ENCODE peak calls at places on chromosomes 16 and 17, in eight cellular contexts. One of them, this sample, is unnamed.

GRCh38 chr16:2711370-2712062 is 8.5 kb downstream of the PRSS27 start:
- DNase-seq in fibroblast of pulmonary artery: no peak
- DNase-seq in LNCaP clone FGC: no peak
- DNase-seq in uterus: no peak
- DNase-seq in CD4-positive, alpha-beta T cell: no peak
- DNase-seq in left lung: no peak
- DNase-seq in fibroblast of lung: no peak
- DNase-seq in MCF 10A: no peak
- DNase-seq in this sample: no peak

GRCh38 chr16:64841482-64841881 is 280.4 kb downstream of the CDH11 start:
- DNase-seq in fibroblast of pulmonary artery: no peak
- DNase-seq in LNCaP clone FGC: no peak
- DNase-seq in uterus: no peak
- DNase-seq in CD4-positive, alpha-beta T cell: no peak
- DNase-seq in left lung: no peak
- DNase-seq in fibroblast of lung: no peak
- DNase-seq in MCF 10A: no peak
- DNase-seq in this sample: no peak

GRCh38 chr17:78709119-78709681 is 72.9 kb downstream of the CYTH1 start:
- DNase-seq in fibroblast of pulmonary artery: no peak
- DNase-seq in LNCaP clone FGC: no peak
- DNase-seq in uterus: no peak
- DNase-seq in CD4-positive, alpha-beta T cell: no peak
- DNase-seq in left lung: peak
- DNase-seq in fibroblast of lung: no peak
- DNase-seq in MCF 10A: no peak
- DNase-seq in this sample: no peak

GRCh38 chr16:79182618-79183017 is 417.9 kb downstream of the MAF start:
- DNase-seq in fibroblast of pulmonary artery: peak
- DNase-seq in LNCaP clone FGC: no peak
- DNase-seq in uterus: no peak
- DNase-seq in CD4-positive, alpha-beta T cell: no peak
- DNase-seq in left lung: no peak
- DNase-seq in fibroblast of lung: peak
- DNase-seq in MCF 10A: peak
- DNase-seq in this sample: no peak

GRCh38 chr17:41647038-41647813 is 22.9 kb upstream of the KRT17 start:
- DNase-seq in fibroblast of pulmonary artery: no peak
- DNase-seq in LNCaP clone FGC: no peak
- DNase-seq in uterus: no peak
- DNase-seq in CD4-positive, alpha-beta T cell: no peak
- DNase-seq in left lung: no peak
- DNase-seq in fibroblast of lung: no peak
- DNase-seq in MCF 10A: no peak
- DNase-seq in this sample: no peak

GRCh38 chr17:41965694-41966375 is 760 bp upstream of the CNP start:
- DNase-seq in fibroblast of pulmonary artery: no peak
- DNase-seq in LNCaP clone FGC: peak
- DNase-seq in uterus: peak
- DNase-seq in CD4-positive, alpha-beta T cell: peak
- DNase-seq in left lung: peak
- DNase-seq in fibroblast of lung: peak
- DNase-seq in MCF 10A: peak
- DNase-seq in this sample: no peak

GRCh38 chr16:84461029-84461415 is 43.4 kb downstream of the MEAK7 start:
- DNase-seq in fibroblast of pulmonary artery: no peak
- DNase-seq in LNCaP clone FGC: no peak
- DNase-seq in uterus: no peak
- DNase-seq in CD4-positive, alpha-beta T cell: no peak
- DNase-seq in left lung: no peak
- DNase-seq in fibroblast of lung: no peak
- DNase-seq in MCF 10A: no peak
- DNase-seq in this sample: peak

GRCh38 chr17:74566132-74566753 is 1.1 kb downstream of the CD300H start:
- DNase-seq in fibroblast of pulmonary artery: peak
- DNase-seq in LNCaP clone FGC: no peak
- DNase-seq in uterus: no peak
- DNase-seq in CD4-positive, alpha-beta T cell: no peak
- DNase-seq in left lung: no peak
- DNase-seq in fibroblast of lung: peak
- DNase-seq in MCF 10A: peak
- DNase-seq in this sample: no peak

GRCh38 chr17:58273453-58274104 is 7.2 kb downstream of the MPO start:
- DNase-seq in fibroblast of pulmonary artery: no peak
- DNase-seq in LNCaP clone FGC: no peak
- DNase-seq in uterus: no peak
- DNase-seq in CD4-positive, alpha-beta T cell: no peak
- DNase-seq in left lung: no peak
- DNase-seq in fibroblast of lung: no peak
- DNase-seq in MCF 10A: no peak
- DNase-seq in this sample: no peak

GRCh38 chr17:32912218-32912897 is 15.6 kb upstream of the TMEM98 start:
- DNase-seq in fibroblast of pulmonary artery: peak
- DNase-seq in LNCaP clone FGC: peak
- DNase-seq in uterus: peak
- DNase-seq in CD4-positive, alpha-beta T cell: no peak
- DNase-seq in left lung: peak
- DNase-seq in fibroblast of lung: peak
- DNase-seq in MCF 10A: no peak
- DNase-seq in this sample: no peak

GRCh38 chr16:3004781-3005284 is 7.9 kb upstream of the CLDN9 start:
- DNase-seq in fibroblast of pulmonary artery: no peak
- DNase-seq in LNCaP clone FGC: no peak
- DNase-seq in uterus: no peak
- DNase-seq in CD4-positive, alpha-beta T cell: no peak
- DNase-seq in left lung: peak
- DNase-seq in fibroblast of lung: no peak
- DNase-seq in MCF 10A: no peak
- DNase-seq in this sample: no peak

GRCh38 chr17:37488607-37489196 is 989 bp upstream of the DUSP14 start:
- DNase-seq in fibroblast of pulmonary artery: peak
- DNase-seq in LNCaP clone FGC: peak
- DNase-seq in uterus: peak
- DNase-seq in CD4-positive, alpha-beta T cell: peak
- DNase-seq in left lung: peak
- DNase-seq in fibroblast of lung: peak
- DNase-seq in MCF 10A: peak
- DNase-seq in this sample: peak
- TF ChIP-seq CTCF in fibroblast of pulmonary artery: no peak
- TF ChIP-seq CTCF in LNCaP clone FGC: no peak
- TF ChIP-seq CTCF in uterus: no peak
- TF ChIP-seq CTCF in CD4-positive, alpha-beta T cell: no peak
- TF ChIP-seq CTCF in left lung: no peak
- TF ChIP-seq CTCF in fibroblast of lung: no peak
- TF ChIP-seq CTCF in MCF 10A: no peak
- TF ChIP-seq CTCF in this sample: no peak

GRCh38 chr16:1435921-1436697 is 5.2 kb downstream of the PERCC1 start:
- DNase-seq in fibroblast of pulmonary artery: no peak
- DNase-seq in LNCaP clone FGC: no peak
- DNase-seq in uterus: no peak
- DNase-seq in CD4-positive, alpha-beta T cell: no peak
- DNase-seq in left lung: no peak
- DNase-seq in fibroblast of lung: no peak
- DNase-seq in MCF 10A: no peak
- DNase-seq in this sample: no peak
- TF ChIP-seq CTCF in fibroblast of pulmonary artery: no peak
- TF ChIP-seq CTCF in LNCaP clone FGC: peak
- TF ChIP-seq CTCF in uterus: no peak
- TF ChIP-seq CTCF in CD4-positive, alpha-beta T cell: no peak
- TF ChIP-seq CTCF in left lung: no peak
- TF ChIP-seq CTCF in fibroblast of lung: no peak
- TF ChIP-seq CTCF in MCF 10A: no peak
- TF ChIP-seq CTCF in this sample: no peak

DNA sequence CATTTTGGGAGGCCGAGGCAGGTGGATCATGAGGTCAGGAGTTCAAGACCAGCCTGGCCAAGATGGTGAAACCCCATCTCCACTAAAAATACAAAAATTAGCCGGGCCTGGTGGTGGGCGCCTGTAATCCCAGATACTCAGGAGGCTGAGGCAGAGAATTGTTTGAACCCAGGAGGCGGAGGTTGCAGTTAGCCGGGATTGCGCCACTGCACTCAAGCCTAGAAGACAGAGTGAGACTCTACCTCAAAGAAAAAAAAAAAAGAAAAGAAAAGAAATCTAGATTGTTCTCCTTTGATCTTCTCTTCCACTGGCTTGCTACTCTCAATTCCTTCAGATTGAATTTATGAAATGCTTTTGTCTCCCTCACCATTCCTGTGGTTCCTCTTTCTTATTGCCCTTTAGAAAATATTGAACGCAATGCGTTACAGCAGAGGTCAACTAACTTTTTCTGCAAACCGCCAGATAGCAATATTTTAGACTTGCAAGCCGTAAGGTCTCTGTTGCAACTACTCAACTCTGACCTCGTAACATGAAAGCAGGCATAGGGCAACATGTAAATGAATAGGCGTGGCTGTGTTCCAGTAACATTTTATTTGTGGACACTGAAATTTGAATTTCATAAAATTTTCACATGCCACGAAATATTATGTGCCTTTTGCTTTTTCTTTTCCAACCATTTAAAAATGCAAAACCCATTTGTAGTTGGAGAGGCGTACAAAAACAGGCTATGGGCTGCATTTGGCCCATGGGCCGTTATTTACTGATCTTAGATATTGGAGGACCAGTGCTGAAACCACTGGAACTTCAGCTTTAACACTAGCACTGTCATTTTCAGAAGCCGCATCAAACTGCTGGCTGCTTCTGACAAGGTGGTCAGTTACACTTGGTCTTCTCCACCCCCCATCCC is 24.8 kb downstream of the PITPNC1 start:
- DNase-seq in fibroblast of pulmonary artery: no peak
- DNase-seq in LNCaP clone FGC: no peak
- DNase-seq in uterus: no peak
- DNase-seq in CD4-positive, alpha-beta T cell: no peak
- DNase-seq in left lung: no peak
- DNase-seq in fibroblast of lung: no peak
- DNase-seq in MCF 10A: no peak
- DNase-seq in this sample: no peak
- TF ChIP-seq CTCF in fibroblast of pulmonary artery: no peak
- TF ChIP-seq CTCF in LNCaP clone FGC: no peak
- TF ChIP-seq CTCF in uterus: no peak
- TF ChIP-seq CTCF in CD4-positive, alpha-beta T cell: no peak
- TF ChIP-seq CTCF in left lung: no peak
- TF ChIP-seq CTCF in fibroblast of lung: no peak
- TF ChIP-seq CTCF in MCF 10A: no peak
- TF ChIP-seq CTCF in this sample: no peak

GRCh38 chr17:80539022-80539421 is 5.6 kb upstream of the RPTOR start:
- DNase-seq in fibroblast of pulmonary artery: no peak
- DNase-seq in LNCaP clone FGC: no peak
- DNase-seq in uterus: no peak
- DNase-seq in CD4-positive, alpha-beta T cell: no peak
- DNase-seq in left lung: no peak
- DNase-seq in fibroblast of lung: no peak
- DNase-seq in MCF 10A: no peak
- DNase-seq in this sample: no peak

GRCh38 chr17:80546267-80546666 is 1.6 kb downstream of the RPTOR start:
- DNase-seq in fibroblast of pulmonary artery: no peak
- DNase-seq in LNCaP clone FGC: no peak
- DNase-seq in uterus: no peak
- DNase-seq in CD4-positive, alpha-beta T cell: no peak
- DNase-seq in left lung: no peak
- DNase-seq in fibroblast of lung: no peak
- DNase-seq in MCF 10A: peak
- DNase-seq in this sample: no peak

GRCh38 chr17:80545499-80545826 is 825 bp downstream of the RPTOR start:
- DNase-seq in fibroblast of pulmonary artery: no peak
- DNase-seq in LNCaP clone FGC: no peak
- DNase-seq in uterus: no peak
- DNase-seq in CD4-positive, alpha-beta T cell: no peak
- DNase-seq in left lung: no peak
- DNase-seq in fibroblast of lung: peak
- DNase-seq in MCF 10A: peak
- DNase-seq in this sample: no peak

GRCh38 chr17:80544655-80545498 is at the start of gene RPTOR:
- DNase-seq in fibroblast of pulmonary artery: peak
- DNase-seq in LNCaP clone FGC: peak
- DNase-seq in uterus: peak
- DNase-seq in CD4-positive, alpha-beta T cell: peak
- DNase-seq in left lung: peak
- DNase-seq in fibroblast of lung: peak
- DNase-seq in MCF 10A: peak
- DNase-seq in this sample: peak
- TF ChIP-seq CTCF in fibroblast of pulmonary artery: no peak
- TF ChIP-seq CTCF in LNCaP clone FGC: no peak
- TF ChIP-seq CTCF in uterus: no peak
- TF ChIP-seq CTCF in CD4-positive, alpha-beta T cell: no peak
- TF ChIP-seq CTCF in left lung: no peak
- TF ChIP-seq CTCF in fibroblast of lung: no peak
- TF ChIP-seq CTCF in MCF 10A: no peak
- TF ChIP-seq CTCF in this sample: no peak

DNA sequence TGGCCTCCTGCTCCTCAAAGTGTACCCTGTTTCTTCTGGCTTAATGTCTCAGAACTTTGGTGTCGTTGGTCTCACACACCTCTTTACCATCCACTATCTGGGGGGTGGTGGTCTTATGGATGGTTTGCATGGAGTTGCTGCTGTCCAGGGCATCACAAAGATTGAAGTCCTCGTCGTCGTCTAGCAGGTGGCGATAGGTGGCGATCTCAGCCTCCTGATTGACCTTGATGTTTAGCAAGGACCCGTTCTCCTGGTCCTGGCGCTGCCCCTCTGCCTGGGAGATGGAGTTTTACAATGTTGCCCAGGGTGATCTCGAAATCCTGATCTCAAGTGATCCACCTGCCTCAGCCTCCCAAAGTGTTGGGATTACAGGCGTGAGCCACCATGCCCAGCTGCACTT is 31.1 kb upstream of the HELZ start:
- DNase-seq in fibroblast of pulmonary artery: no peak
- DNase-seq in LNCaP clone FGC: no peak
- DNase-seq in uterus: no peak
- DNase-seq in CD4-positive, alpha-beta T cell: no peak
- DNase-seq in left lung: no peak
- DNase-seq in fibroblast of lung: no peak
- DNase-seq in MCF 10A: peak
- DNase-seq in this sample: no peak
- TF ChIP-seq CTCF in fibroblast of pulmonary artery: peak
- TF ChIP-seq CTCF in LNCaP clone FGC: peak
- TF ChIP-seq CTCF in uterus: no peak
- TF ChIP-seq CTCF in CD4-positive, alpha-beta T cell: no peak
- TF ChIP-seq CTCF in left lung: no peak
- TF ChIP-seq CTCF in fibroblast of lung: peak
- TF ChIP-seq CTCF in MCF 10A: no peak
- TF ChIP-seq CTCF in this sample: no peak

GRCh38 chr17:76176701-76177574 is 35.9 kb upstream of the FOXJ1 start:
- DNase-seq in fibroblast of pulmonary artery: no peak
- DNase-seq in LNCaP clone FGC: no peak
- DNase-seq in uterus: no peak
- DNase-seq in CD4-positive, alpha-beta T cell: no peak
- DNase-seq in left lung: no peak
- DNase-seq in fibroblast of lung: no peak
- DNase-seq in MCF 10A: no peak
- DNase-seq in this sample: no peak
- TF ChIP-seq CTCF in fibroblast of pulmonary artery: no peak
- TF ChIP-seq CTCF in LNCaP clone FGC: no peak
- TF ChIP-seq CTCF in uterus: no peak
- TF ChIP-seq CTCF in CD4-positive, alpha-beta T cell: no peak
- TF ChIP-seq CTCF in left lung: no peak
- TF ChIP-seq CTCF in fibroblast of lung: no peak
- TF ChIP-seq CTCF in MCF 10A: no peak
- TF ChIP-seq CTCF in this sample: no peak

GRCh38 chr16:17970816-17971291 is 365.7 kb downstream of the NPIPA8 start:
- DNase-seq in fibroblast of pulmonary artery: no peak
- DNase-seq in LNCaP clone FGC: no peak
- DNase-seq in uterus: no peak
- DNase-seq in CD4-positive, alpha-beta T cell: no peak
- DNase-seq in left lung: no peak
- DNase-seq in fibroblast of lung: no peak
- DNase-seq in MCF 10A: no peak
- DNase-seq in this sample: no peak
- TF ChIP-seq CTCF in fibroblast of pulmonary artery: no peak
- TF ChIP-seq CTCF in LNCaP clone FGC: peak
- TF ChIP-seq CTCF in uterus: no peak
- TF ChIP-seq CTCF in CD4-positive, alpha-beta T cell: no peak
- TF ChIP-seq CTCF in left lung: no peak
- TF ChIP-seq CTCF in fibroblast of lung: no peak
- TF ChIP-seq CTCF in MCF 10A: no peak
- TF ChIP-seq CTCF in this sample: no peak

This sample was measured in omental fat pad.